ENCODE peak calls at places on chromosomes 11 and 22, in four cellular contexts. One of them, this sample, is unnamed.

GRCh38 chr22:35589071-35589735 is 27.9 kb downstream of the MB start:
- DNase-seq in amygdala: no peak
- DNase-seq in GM12865: no peak
- DNase-seq in neural crest cell: no peak
- DNase-seq in this sample: no peak

GRCh38 chr11:72662036-72662435 is 12.2 kb downstream of the PDE2A start:
- DNase-seq in neural crest cell: no peak
- DNase-seq in amygdala: no peak
- DNase-seq in GM12865: no peak
- DNase-seq in this sample: no peak

GRCh38 chr11:57427692-57428082 is 766 bp upstream of the SLC43A3 start:
- DNase-seq in amygdala: peak; percentile 41
- DNase-seq in GM12865: no peak
- DNase-seq in neural crest cell: no peak
- DNase-seq in this sample: no peak

GRCh38 chr11:9817191-9817590 is 153.3 kb downstream of the SWAP70 start:
- DNase-seq in neural crest cell: no peak
- DNase-seq in amygdala: no peak
- DNase-seq in GM12865: no peak
- DNase-seq in this sample: no peak

GRCh38 chr11:74412733-74413359 is 14.6 kb upstream of the PGM2L1 start:
- DNase-seq in amygdala: no peak
- DNase-seq in neural crest cell: no peak
- DNase-seq in GM12865: no peak
- DNase-seq in this sample: no peak

GRCh38 chr11:20036625-20037335 is 123.5 kb downstream of the DBX1 start:
- DNase-seq in amygdala: no peak
- DNase-seq in neural crest cell: no peak
- DNase-seq in GM12865: no peak
- DNase-seq in this sample: no peak

GRCh38 chr11:126392638-126393023 is 37.1 kb downstream of the ST3GAL4 start:
- DNase-seq in amygdala: no peak
- DNase-seq in neural crest cell: no peak
- DNase-seq in GM12865: no peak
- DNase-seq in this sample: no peak

GRCh38 chr11:108364159-108364558 is 103.2 kb downstream of the C11orf65 start:
- DNase-seq in neural crest cell: no peak
- DNase-seq in GM12865: no peak
- DNase-seq in amygdala: no peak
- DNase-seq in this sample: no peak

GRCh38 chr22:50396751-50397370 is 53.7 kb downstream of the PPP6R2 start:
- DNase-seq in amygdala: no peak
- DNase-seq in neural crest cell: no peak
- DNase-seq in GM12865: no peak
- DNase-seq in this sample: no peak

GRCh38 chr11:86414032-86414431 is 39.3 kb downstream of the CCDC81 start:
- DNase-seq in neural crest cell: no peak
- DNase-seq in GM12865: no peak
- DNase-seq in amygdala: no peak
- DNase-seq in this sample: no peak

GRCh38 chr11:24240496-24240895 is 256.4 kb upstream of the LUZP2 start:
- DNase-seq in GM12865: no peak
- DNase-seq in neural crest cell: no peak
- DNase-seq in amygdala: no peak
- DNase-seq in this sample: no peak

GRCh38 chr11:66970808-66971442 is 4.2 kb upstream of the C11orf86 start:
- DNase-seq in GM12865: no peak
- DNase-seq in amygdala: no peak
- DNase-seq in neural crest cell: no peak
- DNase-seq in this sample: no peak

GRCh38 chr11:119155733-119156492 is 7.1 kb downstream of the ABCG4 start:
- DNase-seq in neural crest cell: no peak
- DNase-seq in GM12865: peak; percentile 44
- DNase-seq in amygdala: no peak
- DNase-seq in this sample: no peak

GRCh38 chr11:65809496-65809895 is 22.6 kb downstream of the OVOL1 start:
- DNase-seq in GM12865: no peak
- DNase-seq in amygdala: no peak
- DNase-seq in neural crest cell: no peak
- DNase-seq in this sample: no peak

GRCh38 chr11:83641511-83641910 is 355.3 kb upstream of the CCDC90B start:
- DNase-seq in GM12865: no peak
- DNase-seq in neural crest cell: no peak
- DNase-seq in amygdala: no peak
- DNase-seq in this sample: peak; percentile 49

GRCh38 chr11:134207538-134208239 is 16.1 kb downstream of the NCAPD3 start:
- DNase-seq in amygdala: no peak
- DNase-seq in neural crest cell: peak; percentile 57
- DNase-seq in GM12865: peak; percentile 46
- DNase-seq in this sample: no peak

GRCh38 chr11:133738624-133739023 is 106.7 kb downstream of the SPATA19 start:
- DNase-seq in neural crest cell: no peak
- DNase-seq in amygdala: no peak
- DNase-seq in GM12865: no peak
- DNase-seq in this sample: no peak

GRCh38 chr22:30424471-30425326 is 869 bp upstream of the MTFP1 start:
- DNase-seq in amygdala: no peak
- DNase-seq in neural crest cell: peak; percentile 21
- DNase-seq in GM12865: peak; percentile 56
- DNase-seq in this sample: peak; percentile 55

GRCh38 chr11:102990145-102990544 is 34.6 kb upstream of the MMP13 start:
- DNase-seq in GM12865: no peak
- DNase-seq in neural crest cell: no peak
- DNase-seq in amygdala: no peak
- DNase-seq in this sample: no peak

GRCh38 chr11:4636962-4637661 is at the start of gene OR51D1:
- DNase-seq in GM12865: peak; percentile 77
- DNase-seq in neural crest cell: peak; percentile 77
- DNase-seq in amygdala: peak; percentile 49
- DNase-seq in this sample: peak; percentile 82

GRCh38 chr11:11244470-11245080 is 108.5 kb downstream of the CSNK2A3 start:
- DNase-seq in GM12865: peak; percentile 13
- DNase-seq in neural crest cell: no peak
- DNase-seq in amygdala: no peak
- DNase-seq in this sample: no peak

GRCh38 chr11:85946221-85946620 is 91.0 kb downstream of the CCDC83 start:
- DNase-seq in amygdala: no peak
- DNase-seq in neural crest cell: no peak
- DNase-seq in GM12865: no peak
- DNase-seq in this sample: no peak

GRCh38 chr22:49525366-49525765 is 302.3 kb downstream of the BRD1 start:
- DNase-seq in GM12865: no peak
- DNase-seq in neural crest cell: no peak
- DNase-seq in amygdala: no peak
- DNase-seq in this sample: no peak

GRCh38 chr11:77172666-77172982 is 44.6 kb downstream of the MYO7A start:
- DNase-seq in GM12865: no peak
- DNase-seq in amygdala: no peak
- DNase-seq in neural crest cell: no peak
- DNase-seq in this sample: peak; percentile 79

GRCh38 chr11:117911694-117912093 is 17.5 kb downstream of the TMPRSS13 start:
- DNase-seq in amygdala: no peak
- DNase-seq in neural crest cell: no peak
- DNase-seq in GM12865: no peak
- DNase-seq in this sample: peak; percentile 37

GRCh38 chr11:2386591-2386990 is 9.5 kb downstream of the CD81 start:
- DNase-seq in neural crest cell: no peak
- DNase-seq in GM12865: no peak
- DNase-seq in amygdala: no peak
- DNase-seq in this sample: no peak

GRCh38 chr22:24426859-24427499 is 420 bp upstream of the ADORA2A start:
- DNase-seq in amygdala: no peak
- DNase-seq in neural crest cell: no peak
- DNase-seq in GM12865: no peak
- DNase-seq in this sample: no peak

GRCh38 chr22:42381152-42381551 is 51.1 kb downstream of the NFAM1 start:
- DNase-seq in GM12865: no peak
- DNase-seq in amygdala: no peak
- DNase-seq in neural crest cell: no peak
- DNase-seq in this sample: no peak

GRCh38 chr22:28514314-28514713 is 165.3 kb downstream of the TTC28 start:
- DNase-seq in GM12865: no peak
- DNase-seq in neural crest cell: no peak
- DNase-seq in amygdala: no peak
- DNase-seq in this sample: no peak

GRCh38 chr11:14059491-14059890 is 97.0 kb downstream of the SPON1 start:
- DNase-seq in amygdala: peak; percentile 36
- DNase-seq in neural crest cell: no peak
- DNase-seq in GM12865: no peak
- DNase-seq in this sample: no peak

GRCh38 chr11:44622721-44623258 is 57.3 kb downstream of the CD82 start:
- DNase-seq in neural crest cell: no peak
- DNase-seq in GM12865: no peak
- DNase-seq in amygdala: no peak
- DNase-seq in this sample: peak; percentile 43

GRCh38 chr11:117670924-117671323 is 126.1 kb downstream of the DSCAML1 start:
- DNase-seq in neural crest cell: no peak
- DNase-seq in GM12865: no peak
- DNase-seq in amygdala: no peak
- DNase-seq in this sample: no peak

This sample was measured in ecto neural progenitor cell.